ENCODE peak calls at places on chromosomes 2 and 18, in ten cellular contexts. One of them, this sample, is unnamed.

GRCh38 chr2:208711598-208711997 is 305.0 kb downstream of the PTH2R start:
- DNase-seq in ovary: no peak
- DNase-seq in sigmoid colon: no peak
- DNase-seq in T follicular helper cell: no peak
- DNase-seq in cardiac fibroblast: no peak
- DNase-seq in NCI-H748 treated with DMSO at 0.1 percent for 48 hours: no peak
- DNase-seq in HT-29: no peak
- DNase-seq in brain microvascular endothelial cell: no peak
- DNase-seq in stimulated activated CD4-positive, alpha-beta T cell treated with anti-CD3 and anti-CD28 coated beads, TNF-alpha, amount 100 ng/mL, for 48 hours: no peak
- DNase-seq in amniotic stem cell: no peak
- DNase-seq in this sample: no peak

GRCh38 chr2:86227685-86228084 is 28.4 kb downstream of the MRPL35 start:
- DNase-seq in ovary: no peak
- DNase-seq in HT-29: no peak
- DNase-seq in amniotic stem cell: no peak
- DNase-seq in brain microvascular endothelial cell: no peak
- DNase-seq in stimulated activated CD4-positive, alpha-beta T cell treated with anti-CD3 and anti-CD28 coated beads, TNF-alpha, amount 100 ng/mL, for 48 hours: no peak
- DNase-seq in sigmoid colon: no peak
- DNase-seq in NCI-H748 treated with DMSO at 0.1 percent for 48 hours: no peak
- DNase-seq in T follicular helper cell: no peak
- DNase-seq in cardiac fibroblast: no peak
- DNase-seq in this sample: no peak

GRCh38 chr2:121197369-121198091 is 87.5 kb downstream of the TFCP2L1 start:
- DNase-seq in NCI-H748 treated with DMSO at 0.1 percent for 48 hours: no peak
- DNase-seq in T follicular helper cell: no peak
- DNase-seq in amniotic stem cell: no peak
- DNase-seq in brain microvascular endothelial cell: peak
- DNase-seq in HT-29: no peak
- DNase-seq in sigmoid colon: peak
- DNase-seq in stimulated activated CD4-positive, alpha-beta T cell treated with anti-CD3 and anti-CD28 coated beads, TNF-alpha, amount 100 ng/mL, for 48 hours: no peak
- DNase-seq in ovary: no peak
- DNase-seq in cardiac fibroblast: peak
- DNase-seq in this sample: peak

GRCh38 chr2:118774458-118775133 is 72.9 kb downstream of the EN1 start:
- DNase-seq in NCI-H748 treated with DMSO at 0.1 percent for 48 hours: no peak
- DNase-seq in amniotic stem cell: no peak
- DNase-seq in T follicular helper cell: no peak
- DNase-seq in brain microvascular endothelial cell: peak
- DNase-seq in ovary: peak
- DNase-seq in stimulated activated CD4-positive, alpha-beta T cell treated with anti-CD3 and anti-CD28 coated beads, TNF-alpha, amount 100 ng/mL, for 48 hours: peak
- DNase-seq in HT-29: peak
- DNase-seq in sigmoid colon: no peak
- DNase-seq in cardiac fibroblast: peak
- DNase-seq in this sample: peak

GRCh38 chr18:68817584-68817983 is 19.7 kb downstream of the CCDC102B start:
- DNase-seq in NCI-H748 treated with DMSO at 0.1 percent for 48 hours: no peak
- DNase-seq in T follicular helper cell: no peak
- DNase-seq in ovary: no peak
- DNase-seq in brain microvascular endothelial cell: no peak
- DNase-seq in amniotic stem cell: no peak
- DNase-seq in cardiac fibroblast: peak
- DNase-seq in sigmoid colon: no peak
- DNase-seq in HT-29: no peak
- DNase-seq in stimulated activated CD4-positive, alpha-beta T cell treated with anti-CD3 and anti-CD28 coated beads, TNF-alpha, amount 100 ng/mL, for 48 hours: no peak
- DNase-seq in this sample: no peak

GRCh38 chr2:40164736-40165502 is 287.0 kb downstream of the SLC8A1 start:
- DNase-seq in stimulated activated CD4-positive, alpha-beta T cell treated with anti-CD3 and anti-CD28 coated beads, TNF-alpha, amount 100 ng/mL, for 48 hours: no peak
- DNase-seq in HT-29: no peak
- DNase-seq in amniotic stem cell: no peak
- DNase-seq in sigmoid colon: no peak
- DNase-seq in NCI-H748 treated with DMSO at 0.1 percent for 48 hours: peak
- DNase-seq in T follicular helper cell: no peak
- DNase-seq in ovary: no peak
- DNase-seq in cardiac fibroblast: peak
- DNase-seq in brain microvascular endothelial cell: no peak
- DNase-seq in this sample: no peak

GRCh38 chr2:25808006-25808383 is 70.3 kb downstream of the ASXL2 start:
- DNase-seq in cardiac fibroblast: peak
- DNase-seq in stimulated activated CD4-positive, alpha-beta T cell treated with anti-CD3 and anti-CD28 coated beads, TNF-alpha, amount 100 ng/mL, for 48 hours: no peak
- DNase-seq in ovary: no peak
- DNase-seq in amniotic stem cell: no peak
- DNase-seq in HT-29: no peak
- DNase-seq in sigmoid colon: no peak
- DNase-seq in T follicular helper cell: no peak
- DNase-seq in NCI-H748 treated with DMSO at 0.1 percent for 48 hours: no peak
- DNase-seq in brain microvascular endothelial cell: no peak
- DNase-seq in this sample: peak

GRCh38 chr2:42371621-42372473 is 10.8 kb upstream of the COX7A2L start:
- DNase-seq in brain microvascular endothelial cell: no peak
- DNase-seq in T follicular helper cell: no peak
- DNase-seq in sigmoid colon: no peak
- DNase-seq in ovary: peak
- DNase-seq in NCI-H748 treated with DMSO at 0.1 percent for 48 hours: no peak
- DNase-seq in HT-29: no peak
- DNase-seq in amniotic stem cell: no peak
- DNase-seq in cardiac fibroblast: no peak
- DNase-seq in stimulated activated CD4-positive, alpha-beta T cell treated with anti-CD3 and anti-CD28 coated beads, TNF-alpha, amount 100 ng/mL, for 48 hours: no peak
- DNase-seq in this sample: no peak

GRCh38 chr2:23694058-23695045 is 232.6 kb downstream of the ATAD2B start:
- DNase-seq in stimulated activated CD4-positive, alpha-beta T cell treated with anti-CD3 and anti-CD28 coated beads, TNF-alpha, amount 100 ng/mL, for 48 hours: no peak
- DNase-seq in HT-29: no peak
- DNase-seq in sigmoid colon: peak
- DNase-seq in amniotic stem cell: no peak
- DNase-seq in cardiac fibroblast: no peak
- DNase-seq in T follicular helper cell: no peak
- DNase-seq in ovary: no peak
- DNase-seq in brain microvascular endothelial cell: no peak
- DNase-seq in NCI-H748 treated with DMSO at 0.1 percent for 48 hours: no peak
- DNase-seq in this sample: no peak

GRCh38 chr18:48728204-48728833 is 189.5 kb downstream of the CTIF start:
- DNase-seq in brain microvascular endothelial cell: peak
- DNase-seq in NCI-H748 treated with DMSO at 0.1 percent for 48 hours: no peak
- DNase-seq in ovary: no peak
- DNase-seq in T follicular helper cell: no peak
- DNase-seq in amniotic stem cell: peak
- DNase-seq in HT-29: no peak
- DNase-seq in stimulated activated CD4-positive, alpha-beta T cell treated with anti-CD3 and anti-CD28 coated beads, TNF-alpha, amount 100 ng/mL, for 48 hours: no peak
- DNase-seq in cardiac fibroblast: peak
- DNase-seq in sigmoid colon: no peak
- DNase-seq in this sample: peak

GRCh38 chr2:180146541-180146940 is 139.4 kb upstream of the CWC22 start:
- DNase-seq in ovary: no peak
- DNase-seq in T follicular helper cell: no peak
- DNase-seq in cardiac fibroblast: no peak
- DNase-seq in sigmoid colon: no peak
- DNase-seq in amniotic stem cell: no peak
- DNase-seq in HT-29: no peak
- DNase-seq in stimulated activated CD4-positive, alpha-beta T cell treated with anti-CD3 and anti-CD28 coated beads, TNF-alpha, amount 100 ng/mL, for 48 hours: no peak
- DNase-seq in brain microvascular endothelial cell: no peak
- DNase-seq in NCI-H748 treated with DMSO at 0.1 percent for 48 hours: no peak
- DNase-seq in this sample: no peak

GRCh38 chr2:121018136-121019057 is 266.6 kb downstream of the TFCP2L1 start:
- DNase-seq in HT-29: no peak
- DNase-seq in stimulated activated CD4-positive, alpha-beta T cell treated with anti-CD3 and anti-CD28 coated beads, TNF-alpha, amount 100 ng/mL, for 48 hours: no peak
- DNase-seq in cardiac fibroblast: peak
- DNase-seq in brain microvascular endothelial cell: peak
- DNase-seq in amniotic stem cell: no peak
- DNase-seq in ovary: peak
- DNase-seq in sigmoid colon: peak
- DNase-seq in T follicular helper cell: no peak
- DNase-seq in NCI-H748 treated with DMSO at 0.1 percent for 48 hours: no peak
- DNase-seq in this sample: peak

GRCh38 chr2:176554107-176555048 is 285.1 kb downstream of the MTX2 start:
- DNase-seq in cardiac fibroblast: peak
- DNase-seq in sigmoid colon: peak
- DNase-seq in T follicular helper cell: no peak
- DNase-seq in amniotic stem cell: no peak
- DNase-seq in HT-29: peak
- DNase-seq in brain microvascular endothelial cell: peak
- DNase-seq in stimulated activated CD4-positive, alpha-beta T cell treated with anti-CD3 and anti-CD28 coated beads, TNF-alpha, amount 100 ng/mL, for 48 hours: peak
- DNase-seq in ovary: peak
- DNase-seq in NCI-H748 treated with DMSO at 0.1 percent for 48 hours: peak
- DNase-seq in this sample: peak

GRCh38 chr18:57058734-57059133 is 88.2 kb upstream of the BOD1L2 start:
- DNase-seq in amniotic stem cell: no peak
- DNase-seq in sigmoid colon: no peak
- DNase-seq in ovary: no peak
- DNase-seq in HT-29: no peak
- DNase-seq in brain microvascular endothelial cell: no peak
- DNase-seq in T follicular helper cell: no peak
- DNase-seq in NCI-H748 treated with DMSO at 0.1 percent for 48 hours: no peak
- DNase-seq in cardiac fibroblast: no peak
- DNase-seq in stimulated activated CD4-positive, alpha-beta T cell treated with anti-CD3 and anti-CD28 coated beads, TNF-alpha, amount 100 ng/mL, for 48 hours: no peak
- DNase-seq in this sample: no peak

GRCh38 chr2:162091325-162092007 is 17.5 kb upstream of the DPP4 start:
- DNase-seq in cardiac fibroblast: no peak
- DNase-seq in amniotic stem cell: no peak
- DNase-seq in ovary: no peak
- DNase-seq in brain microvascular endothelial cell: no peak
- DNase-seq in sigmoid colon: no peak
- DNase-seq in T follicular helper cell: no peak
- DNase-seq in stimulated activated CD4-positive, alpha-beta T cell treated with anti-CD3 and anti-CD28 coated beads, TNF-alpha, amount 100 ng/mL, for 48 hours: no peak
- DNase-seq in NCI-H748 treated with DMSO at 0.1 percent for 48 hours: peak
- DNase-seq in HT-29: peak
- DNase-seq in this sample: peak

GRCh38 chr18:48139427-48140347 is 209.2 kb upstream of the SMAD2 start:
- DNase-seq in sigmoid colon: peak
- DNase-seq in T follicular helper cell: no peak
- DNase-seq in ovary: peak
- DNase-seq in brain microvascular endothelial cell: no peak
- DNase-seq in HT-29: peak
- DNase-seq in NCI-H748 treated with DMSO at 0.1 percent for 48 hours: peak
- DNase-seq in cardiac fibroblast: no peak
- DNase-seq in stimulated activated CD4-positive, alpha-beta T cell treated with anti-CD3 and anti-CD28 coated beads, TNF-alpha, amount 100 ng/mL, for 48 hours: no peak
- DNase-seq in amniotic stem cell: no peak
- DNase-seq in this sample: no peak

GRCh38 chr2:85536479-85536878 is 2.5 kb upstream of the MAT2A start:
- DNase-seq in stimulated activated CD4-positive, alpha-beta T cell treated with anti-CD3 and anti-CD28 coated beads, TNF-alpha, amount 100 ng/mL, for 48 hours: no peak
- DNase-seq in HT-29: peak
- DNase-seq in sigmoid colon: no peak
- DNase-seq in NCI-H748 treated with DMSO at 0.1 percent for 48 hours: no peak
- DNase-seq in cardiac fibroblast: peak
- DNase-seq in brain microvascular endothelial cell: peak
- DNase-seq in ovary: no peak
- DNase-seq in T follicular helper cell: no peak
- DNase-seq in amniotic stem cell: no peak
- DNase-seq in this sample: peak

GRCh38 chr2:240327566-240327965 is 107.9 kb upstream of the GPC1 start:
- DNase-seq in ovary: no peak
- DNase-seq in NCI-H748 treated with DMSO at 0.1 percent for 48 hours: no peak
- DNase-seq in brain microvascular endothelial cell: no peak
- DNase-seq in HT-29: no peak
- DNase-seq in stimulated activated CD4-positive, alpha-beta T cell treated with anti-CD3 and anti-CD28 coated beads, TNF-alpha, amount 100 ng/mL, for 48 hours: no peak
- DNase-seq in T follicular helper cell: no peak
- DNase-seq in amniotic stem cell: no peak
- DNase-seq in cardiac fibroblast: no peak
- DNase-seq in sigmoid colon: no peak
- DNase-seq in this sample: no peak